ENCODE peak calls at places on chromosomes 13 and 19, in ten cellular contexts. One of them, this sample, is unnamed.

GRCh38 chr19:32373614-32374295 is 28.3 kb downstream of the ZNF507 start:
- DNase-seq in fibroblast of lung: peak
- DNase-seq in PC-3: peak
- DNase-seq in spleen: no peak
- DNase-seq in IMR-90: peak
- DNase-seq in transverse colon: peak
- DNase-seq in breast epithelium: no peak
- DNase-seq in kidney epithelial cell: peak
- DNase-seq in body of pancreas: peak
- DNase-seq in mammary epithelial cell: peak
- DNase-seq in this sample: peak

GRCh38 chr19:1833540-1833939 is 14.7 kb downstream of the REXO1 start:
- DNase-seq in fibroblast of lung: no peak
- DNase-seq in PC-3: no peak
- DNase-seq in spleen: peak
- DNase-seq in IMR-90: no peak
- DNase-seq in transverse colon: no peak
- DNase-seq in breast epithelium: no peak
- DNase-seq in kidney epithelial cell: no peak
- DNase-seq in body of pancreas: peak
- DNase-seq in mammary epithelial cell: no peak
- DNase-seq in this sample: peak

GRCh38 chr13:109759609-109760008 is 26.8 kb downstream of the IRS2 start:
- DNase-seq in fibroblast of lung: no peak
- DNase-seq in PC-3: no peak
- DNase-seq in spleen: no peak
- DNase-seq in IMR-90: no peak
- DNase-seq in transverse colon: no peak
- DNase-seq in breast epithelium: no peak
- DNase-seq in kidney epithelial cell: no peak
- DNase-seq in body of pancreas: no peak
- DNase-seq in mammary epithelial cell: no peak
- DNase-seq in this sample: no peak

GRCh38 chr13:109114991-109115390 is 485.6 kb downstream of the MYO16 start:
- DNase-seq in fibroblast of lung: no peak
- DNase-seq in PC-3: no peak
- DNase-seq in spleen: no peak
- DNase-seq in IMR-90: no peak
- DNase-seq in transverse colon: no peak
- DNase-seq in breast epithelium: no peak
- DNase-seq in kidney epithelial cell: no peak
- DNase-seq in body of pancreas: no peak
- DNase-seq in mammary epithelial cell: no peak
- DNase-seq in this sample: no peak

GRCh38 chr19:14112051-14112808 is 5.3 kb downstream of the PRKACA start:
- DNase-seq in fibroblast of lung: no peak
- DNase-seq in PC-3: no peak
- DNase-seq in spleen: peak
- DNase-seq in IMR-90: no peak
- DNase-seq in transverse colon: no peak
- DNase-seq in breast epithelium: no peak
- DNase-seq in kidney epithelial cell: no peak
- DNase-seq in body of pancreas: no peak
- DNase-seq in mammary epithelial cell: no peak
- DNase-seq in this sample: no peak

GRCh38 chr19:14150770-14151661 is 14.6 kb upstream of the ASF1B start:
- DNase-seq in fibroblast of lung: no peak
- DNase-seq in PC-3: no peak
- DNase-seq in spleen: no peak
- DNase-seq in IMR-90: no peak
- DNase-seq in transverse colon: no peak
- DNase-seq in breast epithelium: no peak
- DNase-seq in kidney epithelial cell: no peak
- DNase-seq in body of pancreas: no peak
- DNase-seq in mammary epithelial cell: no peak
- DNase-seq in this sample: no peak

GRCh38 chr19:22530042-22530441 is 104.1 kb upstream of the ZNF492 start:
- DNase-seq in fibroblast of lung: no peak
- DNase-seq in PC-3: no peak
- DNase-seq in spleen: no peak
- DNase-seq in IMR-90: no peak
- DNase-seq in transverse colon: no peak
- DNase-seq in breast epithelium: no peak
- DNase-seq in kidney epithelial cell: no peak
- DNase-seq in body of pancreas: peak
- DNase-seq in mammary epithelial cell: no peak
- DNase-seq in this sample: no peak

GRCh38 chr19:36719687-36720556 is 32.5 kb downstream of the ZNF567 start:
- DNase-seq in fibroblast of lung: peak
- DNase-seq in PC-3: no peak
- DNase-seq in spleen: no peak
- DNase-seq in IMR-90: no peak
- DNase-seq in transverse colon: no peak
- DNase-seq in breast epithelium: no peak
- DNase-seq in kidney epithelial cell: no peak
- DNase-seq in body of pancreas: no peak
- DNase-seq in mammary epithelial cell: peak
- DNase-seq in this sample: peak

GRCh38 chr13:74573654-74574053 is 439.4 kb upstream of the KLF12 start:
- DNase-seq in fibroblast of lung: no peak
- DNase-seq in PC-3: no peak
- DNase-seq in spleen: no peak
- DNase-seq in IMR-90: no peak
- DNase-seq in transverse colon: no peak
- DNase-seq in breast epithelium: no peak
- DNase-seq in kidney epithelial cell: no peak
- DNase-seq in body of pancreas: no peak
- DNase-seq in mammary epithelial cell: no peak
- DNase-seq in this sample: no peak

DNA sequence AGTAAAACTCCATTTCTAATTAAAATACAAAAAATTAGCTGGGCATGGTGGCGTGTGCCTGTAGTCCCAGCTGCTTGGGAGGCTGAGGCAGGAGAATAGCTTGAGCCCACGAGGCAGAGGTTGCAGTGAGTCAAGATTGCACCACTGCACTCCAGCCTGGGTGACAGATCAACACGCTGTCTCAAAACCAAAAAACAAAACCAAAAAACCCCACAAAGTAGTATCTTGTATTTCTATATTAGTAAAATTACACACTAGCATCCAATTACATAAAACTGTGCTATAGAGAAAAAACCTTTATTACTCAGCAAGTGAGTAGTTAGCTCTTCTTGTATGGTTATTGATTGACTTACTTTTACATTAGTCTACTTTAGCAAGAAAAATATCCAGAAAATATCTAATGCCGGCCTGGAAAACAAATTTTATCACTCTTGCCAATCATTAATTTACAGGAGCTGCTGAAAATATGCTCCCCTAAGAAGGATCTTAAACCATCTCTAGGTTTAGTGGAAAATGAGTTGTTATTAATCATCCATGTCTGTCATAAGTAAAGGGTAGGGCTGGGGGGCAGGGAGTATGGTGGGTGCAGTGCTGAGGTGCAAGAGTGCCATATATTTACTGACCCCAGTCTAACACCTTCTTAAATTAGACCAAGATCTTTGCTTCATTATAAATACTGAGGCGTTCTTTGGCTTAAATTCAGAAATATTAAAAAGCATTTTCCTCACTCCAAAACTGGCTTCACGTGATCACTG is 44.2 kb downstream of the UBL3 start:
- DNase-seq in fibroblast of lung: no peak
- DNase-seq in PC-3: no peak
- DNase-seq in spleen: no peak
- DNase-seq in IMR-90: no peak
- DNase-seq in transverse colon: no peak
- DNase-seq in breast epithelium: no peak
- DNase-seq in kidney epithelial cell: no peak
- DNase-seq in body of pancreas: no peak
- DNase-seq in mammary epithelial cell: no peak
- DNase-seq in this sample: no peak
- H3K4me3 ChIP-seq in fibroblast of lung: no peak
- H3K4me3 ChIP-seq in PC-3: no peak
- H3K4me3 ChIP-seq in spleen: no peak
- H3K4me3 ChIP-seq in IMR-90: no peak
- H3K4me3 ChIP-seq in transverse colon: no peak
- H3K4me3 ChIP-seq in breast epithelium: no peak
- H3K4me3 ChIP-seq in kidney epithelial cell: no peak
- H3K4me3 ChIP-seq in body of pancreas: no peak
- H3K4me3 ChIP-seq in mammary epithelial cell: no peak
- H3K4me3 ChIP-seq in this sample: no peak

DNA sequence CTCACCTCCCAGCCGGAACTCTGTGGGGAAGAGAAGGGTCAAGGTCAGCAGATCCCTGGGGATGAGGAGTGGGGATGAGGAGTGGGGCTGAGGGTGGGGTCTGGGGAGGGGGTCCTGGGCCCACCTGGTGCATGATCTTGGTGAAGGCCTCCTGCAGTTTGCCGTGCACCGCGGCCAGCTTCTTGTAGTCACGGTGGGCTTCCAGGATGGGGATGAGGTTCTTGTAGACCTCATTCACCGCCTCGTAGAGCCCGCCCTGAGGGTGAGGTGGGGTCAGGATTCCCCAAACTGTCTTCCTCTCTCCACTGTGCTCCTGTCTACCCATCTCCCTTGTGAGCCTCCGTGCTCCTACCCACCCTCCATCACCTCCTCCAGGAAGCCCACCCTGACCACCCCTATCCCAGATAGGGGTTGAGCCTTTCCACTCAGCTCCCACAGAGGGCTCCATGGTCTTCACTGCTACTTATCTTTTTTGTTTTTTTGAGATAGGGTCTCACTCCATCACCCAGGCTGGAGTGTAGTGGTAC is 6.8 kb upstream of the KANK2 start:
- DNase-seq in fibroblast of lung: no peak
- DNase-seq in PC-3: no peak
- DNase-seq in spleen: no peak
- DNase-seq in IMR-90: no peak
- DNase-seq in transverse colon: no peak
- DNase-seq in breast epithelium: no peak
- DNase-seq in kidney epithelial cell: no peak
- DNase-seq in body of pancreas: no peak
- DNase-seq in mammary epithelial cell: no peak
- DNase-seq in this sample: no peak
- TF ChIP-seq CTCF in fibroblast of lung: no peak
- TF ChIP-seq CTCF in PC-3: peak
- TF ChIP-seq CTCF in spleen: peak
- TF ChIP-seq CTCF in IMR-90: no peak
- TF ChIP-seq CTCF in transverse colon: no peak
- TF ChIP-seq CTCF in breast epithelium: peak
- TF ChIP-seq CTCF in kidney epithelial cell: no peak
- TF ChIP-seq CTCF in body of pancreas: no peak
- TF ChIP-seq CTCF in mammary epithelial cell: no peak
- TF ChIP-seq CTCF in this sample: no peak

DNA sequence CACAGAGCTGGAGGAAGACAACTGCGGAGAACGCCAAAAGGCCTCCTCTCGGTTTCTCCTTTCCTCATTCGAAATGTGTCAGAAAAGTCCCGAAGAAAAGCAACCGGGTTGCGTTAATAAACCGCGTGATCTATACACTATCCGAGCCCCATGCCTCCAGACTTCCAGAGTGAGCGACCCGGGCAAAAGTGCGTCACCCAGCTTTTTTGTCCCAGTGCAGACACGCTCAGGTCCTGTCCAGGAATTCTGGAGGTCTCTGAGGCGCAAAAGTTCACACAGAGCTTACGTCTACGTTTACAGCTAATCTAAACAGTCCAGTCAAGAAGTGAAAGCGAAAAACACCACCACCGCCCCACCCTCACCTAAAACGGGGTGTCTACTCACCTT is 368 bp downstream of the N4BP2L2 start:
- DNase-seq in fibroblast of lung: peak
- DNase-seq in PC-3: no peak
- DNase-seq in spleen: peak
- DNase-seq in IMR-90: peak
- DNase-seq in transverse colon: no peak
- DNase-seq in breast epithelium: peak
- DNase-seq in kidney epithelial cell: peak
- DNase-seq in body of pancreas: peak
- DNase-seq in mammary epithelial cell: peak
- DNase-seq in this sample: peak
- H3K4me3 ChIP-seq in fibroblast of lung: peak
- H3K4me3 ChIP-seq in PC-3: peak
- H3K4me3 ChIP-seq in spleen: peak
- H3K4me3 ChIP-seq in IMR-90: peak
- H3K4me3 ChIP-seq in transverse colon: peak
- H3K4me3 ChIP-seq in breast epithelium: peak
- H3K4me3 ChIP-seq in kidney epithelial cell: peak
- H3K4me3 ChIP-seq in body of pancreas: peak
- H3K4me3 ChIP-seq in mammary epithelial cell: peak
- H3K4me3 ChIP-seq in this sample: peak

DNA sequence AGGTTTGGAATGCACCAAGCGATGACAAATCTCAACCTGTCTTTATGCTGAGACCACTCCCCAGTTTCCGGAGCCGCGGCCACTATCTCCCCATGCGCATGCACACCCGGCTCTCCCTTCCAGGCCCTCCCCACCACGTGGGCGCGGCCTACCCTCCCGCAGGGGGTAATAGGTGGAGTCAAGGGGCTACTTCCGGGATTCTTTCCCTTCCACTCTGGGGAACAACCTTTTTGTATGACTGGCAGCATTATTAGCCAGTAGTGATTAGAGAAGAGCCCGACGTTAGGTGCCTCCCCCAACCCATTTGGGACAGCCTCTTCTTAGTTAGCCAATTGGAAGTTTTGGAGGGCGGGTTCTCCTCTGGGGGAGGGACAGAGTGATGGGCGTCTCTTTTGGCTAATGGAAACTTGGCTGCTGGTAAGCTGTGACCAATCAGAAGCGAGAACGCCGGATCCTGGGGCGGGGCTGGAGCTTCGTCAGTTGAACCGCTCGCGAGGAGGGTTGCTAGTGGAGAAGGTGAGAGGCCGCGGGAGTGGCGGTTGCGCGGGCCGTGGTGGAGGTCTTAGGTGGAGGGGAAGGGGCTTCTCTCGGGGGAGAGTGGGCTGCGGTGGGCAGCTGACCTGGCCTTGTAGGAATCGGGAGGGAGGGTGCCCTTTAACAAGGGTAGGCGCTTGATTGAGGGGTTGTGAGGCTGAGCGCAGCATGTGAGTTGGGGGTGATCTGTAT is at the start of gene CCDC61:
- DNase-seq in fibroblast of lung: peak
- DNase-seq in PC-3: peak
- DNase-seq in spleen: peak
- DNase-seq in IMR-90: peak
- DNase-seq in transverse colon: peak
- DNase-seq in breast epithelium: peak
- DNase-seq in kidney epithelial cell: peak
- DNase-seq in body of pancreas: peak
- DNase-seq in mammary epithelial cell: peak
- DNase-seq in this sample: peak
- TF ChIP-seq CTCF in fibroblast of lung: no peak
- TF ChIP-seq CTCF in PC-3: no peak
- TF ChIP-seq CTCF in spleen: no peak
- TF ChIP-seq CTCF in IMR-90: no peak
- TF ChIP-seq CTCF in transverse colon: no peak
- TF ChIP-seq CTCF in breast epithelium: no peak
- TF ChIP-seq CTCF in kidney epithelial cell: no peak
- TF ChIP-seq CTCF in body of pancreas: no peak
- TF ChIP-seq CTCF in mammary epithelial cell: no peak
- TF ChIP-seq CTCF in this sample: no peak

This sample was measured in fibroblast of villous mesenchyme.